ENCODE peak calls at places on chromosomes 3 and 15, in nine cellular contexts. C, M, Z, G, W, U, H, N and F are unnamed samples.
A peak's percentile ranks its signal among the peaks of the same experiment; 100 is the strongest.

GRCh38 chr15:72751751-72752455 is 31.7 kb downstream of the ADPGK start:
- DNase-seq in C (no peak), M (no peak), Z (no peak), G (no peak), W (peak; percentile 17), U (no peak), H (no peak), N (no peak), F (no peak)

GRCh38 chr3:53229606-53230005 is 26.2 kb downstream of the TKT start:
- DNase-seq in C (no peak), M (no peak), Z (no peak), G (no peak), W (no peak), U (no peak), H (no peak), N (no peak), F (no peak)

GRCh38 chr15:71133734-71134464 is 18.6 kb downstream of the THSD4 start:
- DNase-seq in C (no peak), M (peak; percentile 74), Z (no peak), G (no peak), W (no peak), U (no peak), H (no peak), N (no peak), F (no peak)

GRCh38 chr15:73935547-73935946 is 9.3 kb downstream of the LOXL1 start:
- DNase-seq in C (no peak), M (no peak), Z (no peak), G (peak; percentile 51), W (no peak), U (no peak), H (no peak), N (peak; percentile 35), F (no peak)

GRCh38 chr15:51270706-51271105 is 67.7 kb downstream of the CYP19A1 start:
- DNase-seq in C (no peak), M (no peak), Z (no peak), G (no peak), W (no peak), U (no peak), H (no peak), N (no peak), F (no peak)

GRCh38 chr15:64712353-64712752 is 63.0 kb downstream of the RBPMS2 start:
- DNase-seq in C (no peak), M (no peak), Z (no peak), G (no peak), W (no peak), U (no peak), H (no peak), N (no peak), F (no peak)

GRCh38 chr3:87792532-87793321 is 266.1 kb downstream of the CGGBP1 start:
- DNase-seq in C (peak; percentile 20), M (no peak), Z (no peak), G (peak; percentile 7), W (peak; percentile 33), U (no peak), H (peak; percentile 28), N (peak; percentile 75), F (no peak)

GRCh38 chr3:73658227-73658626 is 33.5 kb upstream of the PDZRN3 start:
- DNase-seq in C (no peak), M (no peak), Z (no peak), G (no peak), W (no peak), U (no peak), H (no peak), N (no peak), F (no peak)

GRCh38 chr15:40291088-40291574 is 8.3 kb upstream of the ANKRD63 start:
- DNase-seq in C (peak; percentile 31), M (no peak), Z (no peak), G (peak; percentile 85), W (peak; percentile 61), U (peak; percentile 38), H (peak; percentile 47), N (peak; percentile 73), F (no peak)

GRCh38 chr15:54884312-54884711 is 312.4 kb downstream of the RSL24D1 start:
- DNase-seq in C (no peak), M (no peak), Z (no peak), G (no peak), W (no peak), U (no peak), H (no peak), N (no peak), F (no peak)

GRCh38 chr3:61783993-61784718 is 222.8 kb downstream of the PTPRG start:
- DNase-seq in C (no peak), M (no peak), Z (no peak), G (peak; percentile 75), W (peak; percentile 67), U (no peak), H (no peak), N (no peak), F (no peak)

GRCh38 chr15:45117327-45118130 is 3.4 kb downstream of the DUOXA2 start:
- DNase-seq in C (no peak), M (no peak), Z (no peak), G (no peak), W (no peak), U (no peak), H (no peak), N (no peak), F (no peak)

GRCh38 chr3:170429050-170429449 is 10.4 kb downstream of the CLDN11 start:
- DNase-seq in C (no peak), M (no peak), Z (no peak), G (no peak), W (peak; percentile 47), U (no peak), H (no peak), N (no peak), F (peak; percentile 27)

GRCh38 chr3:104598848-104599501 is 767.7 kb upstream of the ALCAM start:
- DNase-seq in C (no peak), M (no peak), Z (no peak), G (no peak), W (no peak), U (no peak), H (no peak), N (no peak), F (no peak)

GRCh38 chr3:72351536-72351935 is 496.7 kb downstream of the SHQ1 start:
- DNase-seq in C (no peak), M (no peak), Z (no peak), G (no peak), W (no peak), U (no peak), H (no peak), N (no peak), F (no peak)

GRCh38 chr15:65192016-65192415 is 6.9 kb upstream of the CLPX start:
- DNase-seq in C (no peak), M (no peak), Z (no peak), G (no peak), W (peak; percentile 52), U (no peak), H (no peak), N (peak; percentile 41), F (no peak)

GRCh38 chr15:68383161-68384074 is 48.5 kb downstream of the ITGA11 start:
- DNase-seq in C (peak; percentile 78), M (no peak), Z (no peak), G (peak; percentile 58), W (peak; percentile 72), U (no peak), H (no peak), N (no peak), F (peak; percentile 49)

GRCh38 chr3:144953959-144954358 is 982.3 kb downstream of the DIPK2A start:
- DNase-seq in C (no peak), M (no peak), Z (no peak), G (no peak), W (no peak), U (no peak), H (no peak), N (no peak), F (no peak)

GRCh38 chr3:138923531-138923994 is 23.4 kb downstream of the FOXL2 start:
- DNase-seq in C (peak; percentile 53), M (no peak), Z (peak; percentile 72), G (peak; percentile 91), W (peak; percentile 93), U (peak; percentile 77), H (peak; percentile 86), N (peak; percentile 91), F (peak; percentile 66)

GRCh38 chr15:81016253-81017068 is 15.7 kb downstream of the TLNRD1 start:
- DNase-seq in C (no peak), M (no peak), Z (no peak), G (peak; percentile 43), W (peak; percentile 42), U (no peak), H (no peak), N (no peak), F (no peak)

GRCh38 chr15:53976844-53977392 is 1.3 kb upstream of the UNC13C start:
- DNase-seq in C (no peak), M (no peak), Z (no peak), G (no peak), W (no peak), U (peak; percentile 30), H (no peak), N (no peak), F (no peak)

GRCh38 chr3:60755094-60755493 is 496.2 kb downstream of the FHIT start:
- DNase-seq in C (peak; percentile 0), M (no peak), Z (no peak), G (no peak), W (no peak), U (no peak), H (no peak), N (no peak), F (no peak)
- TF ChIP-seq CTCF in C (no peak), M (peak; percentile 70), Z (no peak), G (peak; percentile 12), W (no peak), U (no peak), H (no peak), N (no peak), F (peak; percentile 30)

DNA sequence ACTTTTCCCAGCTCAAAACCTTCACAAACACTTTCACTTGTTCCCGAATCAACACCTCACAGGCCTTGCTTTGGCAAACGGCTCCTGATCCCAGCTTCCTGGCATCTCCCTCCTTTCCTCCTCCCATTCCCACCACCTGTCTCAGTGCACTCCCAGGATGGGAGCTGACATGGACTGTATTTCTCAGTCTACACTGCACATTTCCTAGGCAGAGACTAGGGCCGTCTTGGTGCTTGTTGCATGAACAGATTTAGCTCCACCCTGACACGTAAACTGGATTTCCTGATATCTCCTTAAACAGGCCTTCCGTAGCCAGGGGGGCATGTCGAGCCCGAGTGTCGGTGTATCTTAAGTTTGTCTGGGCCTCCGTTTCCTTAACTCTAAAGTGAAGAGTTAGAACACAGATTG is 790 bp upstream of the WHAMM start:
- DNase-seq in C (no peak), M (no peak), Z (no peak), G (no peak), W (no peak), U (no peak), H (no peak), N (no peak), F (no peak)
- H3K4me3 ChIP-seq in C (peak overlapping the region; percentile 65), M (no peak overlapping the region), Z (no peak overlapping the region), G (no peak overlapping the region), W (no peak overlapping the region), U (peak overlapping the region; percentile 92), H (no peak overlapping the region), N (no peak overlapping the region), F (peak overlapping the region; percentile 95)

GRCh38 chr3:156745766-156746165 is 71.4 kb downstream of the TIPARP start:
- DNase-seq in C (no peak), M (no peak), Z (no peak), G (peak; percentile 73), W (no peak), U (no peak), H (no peak), N (no peak), F (no peak)
- TF ChIP-seq CTCF in C (no peak), M (no peak), Z (no peak), G (no peak), W (no peak), U (no peak), H (no peak), N (no peak), F (no peak)

GRCh38 chr15:28098766-28099554 is at the start of gene OCA2:
- DNase-seq in C (peak; percentile 40), M (no peak), Z (no peak), G (peak; percentile 80), W (peak; percentile 17), U (peak; percentile 55), H (peak; percentile 68), N (peak; percentile 81), F (no peak)
- H3K4me3 ChIP-seq in C (peak within 1 kb of the TSS; percentile 42), M (peak within 1 kb of the TSS; percentile 11), Z (no peak within 1 kb of the TSS), G (peak within 1 kb of the TSS; percentile 5), W (no peak within 1 kb of the TSS), U (peak within 1 kb of the TSS; percentile 50), H (no peak within 1 kb of the TSS), N (peak within 1 kb of the TSS; percentile 9), F (no peak within 1 kb of the TSS)